ENCODE peak calls at places on chromosome 22, in five cellular contexts. D is IMR-90, H is psoas muscle, E is DMS153, G is cerebellar nuclear complex. O is an unnamed sample.
A peak's percentile ranks its signal among the peaks of the same experiment; 100 is the strongest.

GRCh38 chr22:46613606-46613997 is 6.6 kb upstream of the GRAMD4 start:
- DNase-seq in D (no peak), G (no peak), E (no peak), H (peak; percentile 49), O (peak; percentile 19)

GRCh38 chr22:49266561-49267519 is 560.8 kb downstream of the BRD1 start:
- DNase-seq in H (no peak), D (no peak), G (no peak), E (no peak), O (no peak)

GRCh38 chr22:31625661-31626426 is 36.2 kb downstream of the PISD start:
- DNase-seq in D (peak; percentile 19), G (peak; percentile 73), H (peak; percentile 42), E (no peak), O (peak; percentile 50)

GRCh38 chr22:22025320-22026156 is 43.0 kb upstream of the TOP3B start:
- DNase-seq in G (no peak), E (no peak), H (no peak), D (no peak), O (no peak)

GRCh38 chr22:50252081-50253045 is 1.3 kb upstream of the HDAC10 start:
- DNase-seq in E (peak; percentile 57), H (peak; percentile 76), G (no peak), D (peak; percentile 52), O (peak; percentile 59)

GRCh38 chr22:29225422-29226090 is 19.9 kb downstream of the EMID1 start:
- DNase-seq in E (peak; percentile 23), H (peak; percentile 72), G (no peak), D (peak; percentile 42), O (peak; percentile 20)

GRCh38 chr22:27879923-27880322 is 39.1 kb downstream of the PITPNB start:
- DNase-seq in H (no peak), G (no peak), E (no peak), D (peak; percentile 54), O (peak; percentile 55)

GRCh38 chr22:41826001-41826400 is 6.9 kb upstream of the SREBF2 start:
- DNase-seq in G (no peak), E (no peak), H (no peak), D (no peak), O (no peak)

GRCh38 chr22:33038131-33038772 is 19.9 kb downstream of the SYN3 start:
- DNase-seq in E (no peak), G (no peak), H (no peak), D (no peak), O (peak; percentile 35)

GRCh38 chr22:30314918-30315317 is 11.8 kb downstream of the TBC1D10A start:
- DNase-seq in H (no peak), E (no peak), G (no peak), D (peak; percentile 67), O (no peak)

GRCh38 chr22:36753120-36753802 is 22.7 kb downstream of the IFT27 start:
- DNase-seq in G (no peak), E (no peak), D (no peak), H (no peak), O (no peak)

GRCh38 chr22:49306632-49306975 is 521.1 kb downstream of the BRD1 start:
- DNase-seq in H (no peak), E (no peak), D (no peak), G (no peak), O (no peak)

GRCh38 chr22:49587987-49588386 is 239.7 kb downstream of the BRD1 start:
- DNase-seq in D (no peak), H (no peak), G (no peak), E (no peak), O (no peak)

GRCh38 chr22:45235101-45235777 is 5.5 kb downstream of the KIAA0930 start:
- DNase-seq in E (peak; percentile 89), G (no peak), D (no peak), H (peak; percentile 45), O (no peak)

GRCh38 chr22:22349455-22349836 is 104.9 kb downstream of the VPREB1 start:
- DNase-seq in G (no peak), H (no peak), D (no peak), E (no peak), O (no peak)

GRCh38 chr22:41022470-41023298 is 69.7 kb upstream of the EP300 start:
- DNase-seq in D (peak; percentile 76), H (peak; percentile 95), G (no peak), E (peak; percentile 87), O (peak; percentile 78)

GRCh38 chr22:44329179-44329796 is 16.5 kb upstream of the SHISAL1 start:
- DNase-seq in E (no peak), H (no peak), G (no peak), D (peak; percentile 27), O (no peak)

GRCh38 chr22:39661842-39662676 is 91.5 kb downstream of the CACNA1I start:
- DNase-seq in G (no peak), D (no peak), E (peak; percentile 81), H (no peak), O (no peak)

GRCh38 chr22:43013355-43014061 is 1.4 kb downstream of the PACSIN2 start:
- DNase-seq in H (no peak), D (no peak), E (no peak), G (no peak), O (peak; percentile 23)

GRCh38 chr22:49104434-49104833 is 723.2 kb downstream of the BRD1 start:
- DNase-seq in H (no peak), G (no peak), E (no peak), D (no peak), O (no peak)

GRCh38 chr22:25404923-25405853 is 159.3 kb upstream of the GRK3 start:
- DNase-seq in D (peak; percentile 73), E (peak; percentile 17), H (peak; percentile 84), G (no peak), O (peak; percentile 50)

GRCh38 chr22:38731703-38732161 is 24.1 kb downstream of the SUN2 start:
- DNase-seq in H (no peak), E (no peak), D (no peak), G (no peak), O (no peak)

GRCh38 chr22:23386822-23387580 is 193.1 kb downstream of the IGLL1 start:
- DNase-seq in H (no peak), G (no peak), E (no peak), D (no peak), O (no peak)

GRCh38 chr22:30648825-30649224 is 13.2 kb downstream of the SLC35E4 start:
- DNase-seq in D (no peak), E (no peak), H (no peak), G (no peak), O (no peak)

GRCh38 chr22:39135092-39135896 is 17.2 kb downstream of the CBX7 start:
- DNase-seq in E (no peak), H (no peak), G (no peak), D (no peak), O (no peak)

GRCh38 chr22:35394011-35394312 is 6.0 kb upstream of the MCM5 start:
- DNase-seq in H (no peak), E (no peak), D (no peak), G (no peak), O (no peak)

GRCh38 chr22:46576556-46577351 is 39.3 kb upstream of the CELSR1 start:
- DNase-seq in H (peak; percentile 64), G (no peak), D (peak; percentile 35), E (no peak), O (peak; percentile 21)

GRCh38 chr22:42973536-42973881 is 41.4 kb downstream of the PACSIN2 start:
- DNase-seq in D (no peak), G (no peak), E (no peak), H (no peak), O (no peak)

GRCh38 chr22:17963015-17963414 is 61.3 kb downstream of the MICAL3 start:
- DNase-seq in E (no peak), H (no peak), D (no peak), G (no peak), O (no peak)

GRCh38 chr22:19761022-19761499 is 483 bp downstream of the TBX1 start:
- DNase-seq in D (no peak), G (no peak), E (no peak), H (no peak), O (no peak)

O was measured in fibroblast of mammary gland.